ENCODE peak calls at places on chromosomes 12 and 14, in six cellular contexts. M, X, E, Y, Z and P are unnamed samples.

GRCh38 chr12:14993117-14993516 is 20.3 kb downstream of the PDE6H start:
- DNase-seq in M (no peak), X (no peak), E (no peak), Y (no peak), Z (no peak), P (no peak)

GRCh38 chr12:108821407-108822397 is 35.7 kb downstream of the SSH1 start:
- DNase-seq in M (no peak), X (no peak), E (no peak), Y (no peak), Z (peak; percentile 55), P (no peak)

GRCh38 chr12:108066583-108067234 is 62.4 kb upstream of the WSCD2 start:
- DNase-seq in M (no peak), X (no peak), E (no peak), Y (no peak), Z (no peak), P (no peak)

GRCh38 chr14:81890020-81890419 is 356.4 kb upstream of the SEL1L start:
- DNase-seq in M (no peak), X (no peak), E (no peak), Y (no peak), Z (no peak), P (no peak)

GRCh38 chr14:53953002-53953827 is 3.4 kb downstream of the BMP4 start:
- DNase-seq in M (no peak), X (peak; percentile 88), E (peak; percentile 92), Y (no peak), Z (no peak), P (peak; percentile 73)

GRCh38 chr12:31531908-31532307 is 59.0 kb downstream of the DENND5B start:
- DNase-seq in M (no peak), X (no peak), E (no peak), Y (no peak), Z (no peak), P (no peak)

GRCh38 chr14:103519043-103519836 is 3.4 kb downstream of the CKB start:
- DNase-seq in M (no peak), X (no peak), E (no peak), Y (no peak), Z (no peak), P (peak; percentile 59)

GRCh38 chr14:103078860-103079587 is 5.0 kb upstream of the LBHD2 start:
- DNase-seq in M (no peak), X (no peak), E (no peak), Y (no peak), Z (no peak), P (no peak)

GRCh38 chr14:103550451-103551337 is 11.8 kb downstream of the BAG5 start:
- DNase-seq in M (no peak), X (peak; percentile 58), E (no peak), Y (no peak), Z (no peak), P (no peak)

GRCh38 chr12:1204581-1205121 is 213.6 kb downstream of the ERC1 start:
- DNase-seq in M (peak; percentile 35), X (no peak), E (no peak), Y (no peak), Z (no peak), P (no peak)

GRCh38 chr12:29544428-29545101 is 47.1 kb upstream of the OVCH1 start:
- DNase-seq in M (no peak), X (no peak), E (no peak), Y (no peak), Z (no peak), P (no peak)

GRCh38 chr12:124916370-124917134 is 2.1 kb upstream of the UBC start:
- DNase-seq in M (no peak), X (peak; percentile 73), E (peak; percentile 42), Y (peak; percentile 84), Z (peak; percentile 59), P (no peak)

GRCh38 chr12:85835417-85835809 is 796 bp downstream of the RASSF9 start:
- DNase-seq in M (no peak), X (no peak), E (no peak), Y (no peak), Z (no peak), P (no peak)

GRCh38 chr14:62213516-62213915 is 451.3 kb downstream of the SNAPC1 start:
- DNase-seq in M (no peak), X (no peak), E (no peak), Y (no peak), Z (no peak), P (peak; percentile 13)

GRCh38 chr12:114935658-114936057 is 251.7 kb upstream of the TBX3 start:
- DNase-seq in M (no peak), X (no peak), E (no peak), Y (no peak), Z (no peak), P (no peak)

GRCh38 chr12:121748571-121749265 is 36.2 kb downstream of the TMEM120B start:
- DNase-seq in M (no peak), X (peak; percentile 31), E (peak; percentile 63), Y (no peak), Z (peak; percentile 39), P (no peak)

GRCh38 chr14:90168425-90169105 is 87.8 kb upstream of the PSMC1 start:
- DNase-seq in M (no peak), X (no peak), E (no peak), Y (peak; percentile 31), Z (no peak), P (no peak)

GRCh38 chr14:89221109-89221508 is 195.9 kb downstream of the FOXN3 start:
- DNase-seq in M (peak; percentile 48), X (no peak), E (peak; percentile 22), Y (peak; percentile 32), Z (no peak), P (peak; percentile 14)

GRCh38 chr12:68856510-68856909 is 48.5 kb downstream of the MDM2 start:
- DNase-seq in M (no peak), X (no peak), E (no peak), Y (no peak), Z (no peak), P (no peak)

GRCh38 chr12:83827193-83827592 is 1085.4 kb downstream of the SLC6A15 start:
- DNase-seq in M (no peak), X (no peak), E (no peak), Y (no peak), Z (no peak), P (no peak)

GRCh38 chr12:45989857-45990467 is 412 bp downstream of the SCAF11 start:
- DNase-seq in M (peak; percentile 47), X (peak; percentile 72), E (peak; percentile 32), Y (no peak), Z (peak; percentile 50), P (peak; percentile 30)

GRCh38 chr14:67359319-67359774 is 257 bp downstream of the ATP6V1D start:
- DNase-seq in M (no peak), X (peak; percentile 34), E (peak; percentile 64), Y (no peak), Z (no peak), P (peak; percentile 71)

GRCh38 chr12:127362121-127362520 is 904.8 kb upstream of the TMEM132C start:
- DNase-seq in M (no peak), X (no peak), E (no peak), Y (no peak), Z (no peak), P (no peak)

GRCh38 chr14:101495827-101496778 is 65.2 kb upstream of the DIO3 start:
- DNase-seq in M (no peak), X (no peak), E (no peak), Y (no peak), Z (no peak), P (no peak)